ENCODE peak calls at places on chromosomes 2 and 18, in six cellular contexts. Q is K562, Z is esophagus muscularis mucosa, L is small intestine, O is endodermal cell, M is Peyer's patch. J is an unnamed sample.
A peak's percentile ranks its signal among the peaks of the same experiment; 100 is the strongest.

GRCh38 chr18:36828630-36829361 is at the start of the genes KIAA1328 and TPGS2:
- DNase-seq in Q (peak; percentile 96), Z (peak; percentile 95), L (peak; percentile 88), O (peak; percentile 96), M (peak; percentile 93), J (no peak)

GRCh38 chr18:39862341-39862740 is 2092.7 kb upstream of the PIK3C3 start:
- DNase-seq in Q (no peak), Z (no peak), L (no peak), O (no peak), M (no peak), J (no peak)

GRCh38 chr2:222572761-222573174 is 83.1 kb downstream of the FARSB start:
- DNase-seq in Q (peak; percentile 37), Z (no peak), L (no peak), O (no peak), M (no peak), J (no peak)

GRCh38 chr2:150880986-150881385 is 380.7 kb downstream of the RBM43 start:
- DNase-seq in Q (no peak), Z (no peak), L (no peak), O (no peak), M (no peak), J (no peak)

GRCh38 chr2:241703128-241703604 is 1.3 kb downstream of the ING5 start:
- DNase-seq in Q (no peak), Z (no peak), L (no peak), O (no peak), M (no peak), J (no peak)

GRCh38 chr18:31512203-31512764 is 14.3 kb downstream of the DSG2 start:
- DNase-seq in Q (no peak), Z (no peak), L (peak; percentile 96), O (no peak), M (peak; percentile 90), J (no peak)

GRCh38 chr2:219090436-219090835 is 29.7 kb upstream of the IHH start:
- DNase-seq in Q (no peak), Z (no peak), L (no peak), O (peak; percentile 51), M (no peak), J (no peak)

GRCh38 chr2:241863021-241863954 is 4.6 kb upstream of the PDCD1 start:
- DNase-seq in Q (no peak), Z (no peak), L (no peak), O (no peak), M (peak; percentile 67), J (no peak)

GRCh38 chr2:227428731-227429285 is 41.1 kb upstream of the SCYGR1 start:
- DNase-seq in Q (no peak), Z (peak; percentile 78), L (no peak), O (no peak), M (no peak), J (no peak)

GRCh38 chr2:146894514-146894913 is 950.3 kb upstream of the ACVR2A start:
- DNase-seq in Q (no peak), Z (no peak), L (no peak), O (no peak), M (no peak), J (no peak)

GRCh38 chr2:148527488-148528340 is 116.8 kb upstream of the EPC2 start:
- DNase-seq in Q (no peak), Z (peak; percentile 91), L (no peak), O (no peak), M (no peak), J (no peak)

GRCh38 chr2:195848119-195848899 is 191.3 kb downstream of the SLC39A10 start:
- DNase-seq in Q (no peak), Z (no peak), L (no peak), O (no peak), M (no peak), J (no peak)

GRCh38 chr2:64568836-64569235 is 44.7 kb downstream of the AFTPH start:
- DNase-seq in Q (no peak), Z (no peak), L (no peak), O (no peak), M (no peak), J (no peak)

GRCh38 chr2:127321306-127321705 is 27.4 kb upstream of the ERCC3 start:
- DNase-seq in Q (no peak), Z (no peak), L (no peak), O (no peak), M (no peak), J (no peak)

GRCh38 chr2:238081150-238081549 is 19.0 kb upstream of the ESPNL start:
- DNase-seq in Q (no peak), Z (no peak), L (no peak), O (no peak), M (peak; percentile 17), J (no peak)

GRCh38 chr2:109208071-109208950 is 79.3 kb downstream of the SH3RF3 start:
- DNase-seq in Q (no peak), Z (no peak), L (peak; percentile 20), O (no peak), M (no peak), J (no peak)

GRCh38 chr2:181780159-181781081 is 100.1 kb upstream of the NEUROD1 start:
- DNase-seq in Q (no peak), Z (no peak), L (peak; percentile 71), O (no peak), M (no peak), J (no peak)

GRCh38 chr18:58529714-58530354 is 99.1 kb downstream of the ALPK2 start:
- DNase-seq in Q (peak; percentile 48), Z (no peak), L (peak; percentile 82), O (peak; percentile 89), M (peak; percentile 91), J (no peak)

GRCh38 chr2:239226677-239227076 is 174.1 kb downstream of the HDAC4 start:
- DNase-seq in Q (no peak), Z (no peak), L (no peak), O (no peak), M (no peak), J (no peak)

GRCh38 chr2:9215680-9216079 is 9.1 kb downstream of the ASAP2 start:
- DNase-seq in Q (no peak), Z (peak; percentile 75), L (no peak), O (no peak), M (no peak), J (no peak)

GRCh38 chr2:70831861-70832260 is 3.8 kb downstream of the CD207 start:
- DNase-seq in Q (no peak), Z (no peak), L (no peak), O (no peak), M (no peak), J (no peak)

GRCh38 chr2:133718688-133719201 is 150.5 kb upstream of the NCKAP5 start:
- DNase-seq in Q (no peak), Z (no peak), L (no peak), O (no peak), M (no peak), J (no peak)

GRCh38 chr2:207945201-207945600 is 80.1 kb downstream of the PLEKHM3 start:
- DNase-seq in Q (no peak), Z (no peak), L (no peak), O (peak; percentile 62), M (no peak), J (no peak)

GRCh38 chr2:856041-856440 is 94.6 kb upstream of the SNTG2 start:
- DNase-seq in Q (no peak), Z (no peak), L (no peak), O (no peak), M (no peak), J (no peak)

GRCh38 chr2:234564719-234565118 is 67.8 kb upstream of the ARL4C start:
- DNase-seq in Q (no peak), Z (no peak), L (no peak), O (no peak), M (no peak), J (no peak)

GRCh38 chr2:63827749-63828148 is 13.9 kb upstream of the UGP2 start:
- DNase-seq in Q (peak; percentile 21), Z (no peak), L (no peak), O (peak; percentile 61), M (no peak), J (no peak)

GRCh38 chr2:62340981-62341624 is 145.2 kb downstream of the B3GNT2 start:
- DNase-seq in Q (peak; percentile 47), Z (no peak), L (no peak), O (peak; percentile 64), M (no peak), J (no peak)

GRCh38 chr18:46336278-46337205 is 232.4 kb downstream of the HAUS1 start:
- DNase-seq in Q (no peak), Z (no peak), L (no peak), O (no peak), M (no peak), J (no peak)

GRCh38 chr2:149143734-149144133 is 105.2 kb downstream of the LYPD6B start:
- DNase-seq in Q (no peak), Z (peak; percentile 12), L (no peak), O (no peak), M (no peak), J (no peak)

GRCh38 chr2:51322612-51323011 is 290.7 kb upstream of the NRXN1 start:
- DNase-seq in Q (no peak), Z (no peak), L (no peak), O (no peak), M (no peak), J (no peak)

GRCh38 chr2:51329512-51329911 is 297.6 kb upstream of the NRXN1 start:
- DNase-seq in Q (no peak), Z (no peak), L (no peak), O (no peak), M (no peak), J (no peak)

DNA sequence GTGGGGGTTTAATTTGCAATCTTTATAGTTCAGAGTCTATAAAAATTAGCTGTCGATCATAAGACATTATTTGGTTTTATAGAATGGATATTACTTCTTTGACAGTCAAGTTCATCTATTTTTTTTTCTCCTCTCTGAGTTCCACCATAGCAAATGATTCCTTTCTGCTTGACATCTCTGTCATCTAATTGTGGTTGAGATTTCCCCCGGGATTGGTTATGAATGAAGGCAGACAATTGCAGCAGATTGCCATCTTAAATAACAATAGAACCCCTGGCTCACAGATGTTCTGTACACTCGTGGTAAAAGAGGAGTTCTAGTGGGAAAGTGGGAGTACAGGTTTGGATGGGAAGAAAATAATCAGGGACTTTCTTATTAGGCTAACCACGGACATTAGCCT is 292.1 kb upstream of the NRXN1 start:
- DNase-seq in Q (no peak), Z (no peak), L (no peak), O (no peak), M (no peak), J (no peak)
- H3K27ac ChIP-seq in Q (no peak overlapping the region), Z (no peak overlapping the region), L (no peak overlapping the region), O (no peak overlapping the region), M (no peak overlapping the region), J (no peak overlapping the region)

GRCh38 chr18:63099026-63099840 is 220.3 kb downstream of the BCL2 start:
- DNase-seq in Q (no peak), Z (no peak), L (no peak), O (no peak), M (no peak), J (no peak)
- H3K27ac ChIP-seq in Q (no peak overlapping the region), Z (no peak overlapping the region), L (peak overlapping the region; percentile 90), O (no peak overlapping the region), M (peak overlapping the region; percentile 95), J (no peak overlapping the region)

GRCh38 chr2:192124576-192124975 is 70.2 kb downstream of the TMEFF2 start:
- DNase-seq in Q (no peak), Z (no peak), L (no peak), O (no peak), M (no peak), J (no peak)
- H3K27ac ChIP-seq in Q (no peak overlapping the region), Z (peak overlapping the region; percentile 51), L (no peak overlapping the region), O (no peak overlapping the region), M (no peak overlapping the region), J (no peak overlapping the region)

DNA sequence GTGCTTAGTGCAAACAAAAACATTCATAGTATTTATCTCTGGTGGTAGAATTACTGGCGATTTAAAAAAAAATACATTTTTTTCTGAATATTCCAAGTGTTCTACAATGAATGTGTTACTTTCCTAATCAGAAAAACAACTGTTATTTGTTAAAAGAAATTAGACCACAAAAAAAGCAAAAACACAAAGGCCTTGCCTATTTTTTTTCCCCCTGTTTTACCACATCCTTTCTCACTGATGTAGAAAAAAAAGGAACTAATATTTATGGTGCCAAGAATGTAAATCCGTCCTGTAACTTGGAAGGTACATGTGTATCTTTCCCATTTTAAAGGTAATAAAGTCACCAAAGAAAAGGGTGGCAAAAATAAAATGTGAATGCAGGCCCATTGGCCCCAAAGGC is 28.4 kb upstream of the MGAT4A start:
- DNase-seq in Q (no peak), Z (no peak), L (no peak), O (no peak), M (no peak), J (no peak)
- H3K27ac ChIP-seq in Q (no peak overlapping the region), Z (no peak overlapping the region), L (no peak overlapping the region), O (no peak overlapping the region), M (peak overlapping the region; percentile 68), J (no peak overlapping the region)